ENCODE peak calls at places on chromosomes 3 and 15, in six cellular contexts. A is GM23338, F is astrocyte, C is IMR-90, R is mesenchymal stem cell, J is OCI-LY7. S is an unnamed sample.

GRCh38 chr15:69296606-69297005 is 2.1 kb upstream of the PAQR5 start:
- DNase-seq in A (no peak), F (no peak), C (no peak), R (no peak), J (no peak), S (no peak)

GRCh38 chr3:26984601-26985000 is 362.0 kb downstream of the LRRC3B start:
- DNase-seq in A (no peak), F (no peak), C (no peak), R (no peak), J (no peak), S (no peak)

GRCh38 chr3:28575748-28576589 is 227.3 kb upstream of the AZI2 start:
- DNase-seq in A (peak; percentile 67), F (peak; percentile 9), C (no peak), R (peak; percentile 18), J (no peak), S (no peak)

GRCh38 chr3:31370093-31370666 is 162.5 kb upstream of the STT3B start:
- DNase-seq in A (no peak), F (no peak), C (peak; percentile 13), R (peak; percentile 37), J (no peak), S (no peak)

GRCh38 chr15:81133782-81134461 is at the start of gene CFAP161:
- DNase-seq in A (peak; percentile 96), F (peak; percentile 50), C (peak; percentile 69), R (peak; percentile 59), J (no peak), S (peak; percentile 29)

GRCh38 chr3:123036352-123037014 is 8.9 kb upstream of the SEMA5B start:
- DNase-seq in A (no peak), F (no peak), C (peak; percentile 66), R (peak; percentile 61), J (no peak), S (peak; percentile 24)

GRCh38 chr3:122563717-122564025 is 429 bp downstream of the PARP9 start:
- DNase-seq in A (no peak), F (no peak), C (no peak), R (peak; percentile 37), J (peak; percentile 16), S (no peak)

GRCh38 chr3:151204530-151205401 is 1.8 kb upstream of the GPR171 start:
- DNase-seq in A (no peak), F (no peak), C (no peak), R (no peak), J (no peak), S (no peak)

GRCh38 chr3:31106912-31107311 is 212.5 kb upstream of the GADL1 start:
- DNase-seq in A (no peak), F (no peak), C (no peak), R (no peak), J (no peak), S (no peak)

GRCh38 chr15:66854012-66854965 is 152.3 kb downstream of the SMAD6 start:
- DNase-seq in A (peak; percentile 44), F (no peak), C (no peak), R (no peak), J (no peak), S (no peak)

GRCh38 chr15:38440353-38441129 is 13.4 kb upstream of the FAM98B start:
- DNase-seq in A (peak; percentile 79), F (peak; percentile 27), C (peak; percentile 62), R (peak; percentile 67), J (peak; percentile 70), S (peak; percentile 75)

GRCh38 chr3:152307829-152308474 is 39.2 kb downstream of the MBNL1 start:
- DNase-seq in A (peak; percentile 25), F (no peak), C (peak; percentile 66), R (peak; percentile 45), J (no peak), S (peak; percentile 58)

GRCh38 chr15:41798607-41799487 is 24.6 kb downstream of the MAPKBP1 start:
- DNase-seq in A (no peak), F (no peak), C (no peak), R (no peak), J (no peak), S (peak; percentile 56)

GRCh38 chr3:46395210-46395661 is 11.6 kb downstream of the CCR5AS start:
- DNase-seq in A (peak; percentile 31), F (no peak), C (peak; percentile 33), R (no peak), J (no peak), S (no peak)

GRCh38 chr3:189458536-189458935 is 172.7 kb upstream of the TP63 start:
- DNase-seq in A (no peak), F (peak; percentile 27), C (no peak), R (peak; percentile 1), J (no peak), S (no peak)

GRCh38 chr3:3013299-3013698 is 96.9 kb downstream of the IL5RA start:
- DNase-seq in A (no peak), F (no peak), C (no peak), R (no peak), J (no peak), S (no peak)

GRCh38 chr15:85379403-85380131 is 836 bp upstream of the AKAP13 start:
- DNase-seq in A (peak; percentile 28), F (peak; percentile 14), C (no peak), R (peak; percentile 45), J (peak; percentile 49), S (no peak)

GRCh38 chr3:120148187-120148954 is 54.1 kb upstream of the GSK3B start:
- DNase-seq in A (no peak), F (no peak), C (no peak), R (no peak), J (no peak), S (no peak)

GRCh38 chr15:38461089-38461833 is 7.3 kb downstream of the FAM98B start:
- DNase-seq in A (no peak), F (peak; percentile 6), C (peak; percentile 63), R (peak; percentile 42), J (no peak), S (no peak)

GRCh38 chr3:135368316-135368715 is 573.3 kb downstream of the EPHB1 start:
- DNase-seq in A (peak; percentile 57), F (no peak), C (no peak), R (no peak), J (no peak), S (no peak)

GRCh38 chr3:101992861-101993260 is 143.5 kb downstream of the NFKBIZ start:
- DNase-seq in A (no peak), F (peak; percentile 71), C (no peak), R (peak; percentile 32), J (no peak), S (no peak)

GRCh38 chr3:16338999-16339398 is 74.0 kb downstream of the OXNAD1 start:
- DNase-seq in A (no peak), F (peak; percentile 87), C (peak; percentile 97), R (peak; percentile 98), J (no peak), S (peak; percentile 16)

GRCh38 chr15:36175181-36175750 is 404.2 kb upstream of the CDIN1 start:
- DNase-seq in A (no peak), F (no peak), C (no peak), R (peak; percentile 22), J (no peak), S (no peak)

GRCh38 chr3:151976211-151977050 is 103.0 kb downstream of the SUCNR1 start:
- DNase-seq in A (no peak), F (peak; percentile 99), C (peak; percentile 96), R (peak; percentile 96), J (no peak), S (peak; percentile 14)

GRCh38 chr3:123642182-123642956 is 57.5 kb upstream of the HACD2 start:
- DNase-seq in A (peak; percentile 96), F (peak; percentile 84), C (peak; percentile 95), R (peak; percentile 94), J (peak; percentile 78), S (peak; percentile 95)

GRCh38 chr15:92625297-92625980 is 30.1 kb downstream of the FAM174B start:
- DNase-seq in A (no peak), F (peak; percentile 89), C (peak; percentile 42), R (peak; percentile 84), J (no peak), S (no peak)

GRCh38 chr3:98561727-98562521 is 30.1 kb downstream of the GPR15 start:
- DNase-seq in A (no peak), F (peak; percentile 35), C (peak; percentile 12), R (peak; percentile 41), J (no peak), S (no peak)

GRCh38 chr3:27220166-27220565 is 149.0 kb downstream of the NEK10 start:
- DNase-seq in A (peak; percentile 8), F (peak; percentile 10), C (no peak), R (no peak), J (no peak), S (no peak)

GRCh38 chr3:129576514-129577345 is 29.7 kb downstream of the PLXND1 start:
- DNase-seq in A (no peak), F (no peak), C (no peak), R (peak; percentile 28), J (peak; percentile 98), S (peak; percentile 33)

GRCh38 chr3:52046186-52046913 is 10.0 kb downstream of the DUSP7 start:
- DNase-seq in A (no peak), F (peak; percentile 98), C (peak; percentile 98), R (peak; percentile 99), J (no peak), S (no peak)

GRCh38 chr3:123143669-123144411 is 57.9 kb upstream of the SEC22A start:
- DNase-seq in A (peak; percentile 41), F (no peak), C (peak; percentile 5), R (no peak), J (no peak), S (peak; percentile 58)

GRCh38 chr15:41854443-41854842 is 15.8 kb downstream of the PLA2G4B start:
- DNase-seq in A (no peak), F (no peak), C (no peak), R (no peak), J (no peak), S (no peak)

GRCh38 chr3:190988102-190988501 is 125.6 kb upstream of the GMNC start:
- DNase-seq in A (no peak), F (no peak), C (no peak), R (no peak), J (no peak), S (no peak)

DNA sequence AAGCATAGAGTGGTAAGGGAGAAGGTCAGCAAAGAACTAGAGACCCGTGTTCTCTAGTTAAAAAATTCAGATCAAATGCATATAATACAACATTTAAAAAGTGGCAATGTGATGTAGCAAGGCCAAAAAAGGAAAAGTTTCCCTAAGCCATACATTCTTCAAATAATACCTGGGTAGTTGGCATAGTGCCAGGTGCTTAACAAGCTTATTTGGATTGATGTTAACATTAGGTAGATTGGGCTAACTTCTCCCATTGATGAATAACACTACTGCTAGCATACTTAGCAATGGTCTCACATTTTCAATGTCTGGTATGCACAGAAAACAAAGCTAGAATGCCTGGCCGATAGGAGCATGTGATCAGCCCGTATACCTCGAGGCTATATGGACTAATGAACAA is 283.6 kb upstream of the RARB start:
- DNase-seq in A (no peak), F (no peak), C (no peak), R (no peak), J (no peak), S (no peak)
- H3K4me2 ChIP-seq in A (no peak overlapping the region), F (no peak overlapping the region), C (no peak overlapping the region), R (no peak overlapping the region), J (no peak overlapping the region), S (no peak overlapping the region)

GRCh38 chr3:126472277-126473006 is 3.2 kb downstream of the ZXDC start:
- DNase-seq in A (no peak), F (peak; percentile 96), C (peak; percentile 68), R (peak; percentile 94), J (peak; percentile 15), S (peak; percentile 94)
- H3K4me2 ChIP-seq in A (peak overlapping the region; percentile 93), F (peak overlapping the region; percentile 99), C (peak overlapping the region; percentile 57), R (no peak overlapping the region), J (peak overlapping the region; percentile 85), S (peak overlapping the region; percentile 87)

GRCh38 chr15:27498700-27499099 is 527.7 kb downstream of the GABRG3 start:
- DNase-seq in A (no peak), F (no peak), C (no peak), R (no peak), J (no peak), S (no peak)
- H3K4me2 ChIP-seq in A (no peak overlapping the region), F (no peak overlapping the region), C (no peak overlapping the region), R (no peak overlapping the region), J (no peak overlapping the region), S (no peak overlapping the region)

GRCh38 chr3:78634316-78634715 is 1133.5 kb downstream of the ROBO1 start:
- DNase-seq in A (no peak), F (peak; percentile 47), C (peak; percentile 14), R (no peak), J (no peak), S (no peak)
- H3K4me2 ChIP-seq in A (no peak overlapping the region), F (no peak overlapping the region), C (no peak overlapping the region), R (no peak overlapping the region), J (no peak overlapping the region), S (no peak overlapping the region)

S was measured in HepG2.